ENCODE peak calls at places on chromosome 17, in five cellular contexts. X is tibial nerve, Z is cardiac fibroblast, P is Peyer's patch, A is uterus. D is an unnamed sample.

GRCh38 chr17:35170968-35171771 is 23.0 kb downstream of the SLC35G3 start:
- DNase-seq in A (no peak), X (no peak), P (no peak), Z (peak; percentile 43), D (no peak)

GRCh38 chr17:17082878-17083277 is 40.6 kb downstream of the MPRIP start:
- DNase-seq in A (no peak), Z (no peak), X (no peak), P (no peak), D (no peak)

GRCh38 chr17:34519286-34519685 is 60.1 kb upstream of the TMEM132E start:
- DNase-seq in A (no peak), Z (no peak), P (no peak), X (no peak), D (no peak)

GRCh38 chr17:19262650-19263620 is 25.8 kb downstream of the EPN2 start:
- DNase-seq in Z (peak; percentile 54), P (no peak), A (peak; percentile 56), X (no peak), D (no peak)

GRCh38 chr17:73747221-73748002 is 103.2 kb upstream of the SDK2 start:
- DNase-seq in P (no peak), Z (no peak), A (no peak), X (no peak), D (no peak)

GRCh38 chr17:77319211-77320031 is 178.7 kb downstream of the SEC14L1 start:
- DNase-seq in P (peak; percentile 90), A (peak; percentile 88), X (peak; percentile 84), Z (peak; percentile 85), D (peak; percentile 91)

GRCh38 chr17:17795296-17795695 is 41.5 kb downstream of the SREBF1 start:
- DNase-seq in A (no peak), P (no peak), Z (no peak), X (no peak), D (no peak)

GRCh38 chr17:2243953-2244352 is 59.6 kb downstream of the SMG6 start:
- DNase-seq in A (no peak), P (no peak), X (no peak), Z (no peak), D (no peak)

GRCh38 chr17:32515677-32516383 is 29.0 kb downstream of the CDK5R1 start:
- DNase-seq in Z (no peak), X (no peak), A (no peak), P (no peak), D (no peak)

GRCh38 chr17:12745481-12745880 is 43.8 kb upstream of the ARHGAP44 start:
- DNase-seq in A (no peak), Z (no peak), P (no peak), X (no peak), D (no peak)

GRCh38 chr17:49338883-49339282 is 23.2 kb downstream of the ZNF652 start:
- DNase-seq in Z (no peak), P (no peak), X (no peak), A (no peak), D (no peak)

GRCh38 chr17:75540923-75541503 is 15.5 kb downstream of the LLGL2 start:
- DNase-seq in Z (no peak), X (no peak), P (no peak), A (no peak), D (no peak)

GRCh38 chr17:46026045-46026814 is 27.2 kb downstream of the STH start:
- DNase-seq in A (no peak), X (peak; percentile 20), P (no peak), Z (no peak), D (no peak)

GRCh38 chr17:42429726-42430464 is 6.8 kb upstream of the CAVIN1 start:
- DNase-seq in A (no peak), P (no peak), Z (no peak), X (no peak), D (no peak)

GRCh38 chr17:77666881-77667395 is 291.6 kb upstream of the TNRC6C start:
- DNase-seq in P (no peak), Z (peak; percentile 5), X (no peak), A (no peak), D (no peak)

GRCh38 chr17:731943-732787 is at the start of gene TLCD3A:
- DNase-seq in Z (peak; percentile 74), P (peak; percentile 89), A (peak; percentile 66), X (peak; percentile 56), D (peak; percentile 90)

GRCh38 chr17:59652119-59652518 is 32.4 kb downstream of the CLTC start:
- DNase-seq in Z (peak; percentile 28), X (no peak), A (no peak), P (no peak), D (no peak)

GRCh38 chr17:10018461-10018891 is 113.4 kb upstream of the RCVRN start:
- DNase-seq in X (no peak), A (no peak), Z (no peak), P (no peak), D (no peak)

GRCh38 chr17:76196675-76197074 is 43.6 kb downstream of the RNF157 start:
- DNase-seq in Z (peak; percentile 38), X (peak; percentile 81), A (peak; percentile 22), P (no peak), D (no peak)

GRCh38 chr17:48215583-48216139 is 108.1 kb downstream of the SNX11 start:
- DNase-seq in X (no peak), Z (peak; percentile 51), A (no peak), P (peak; percentile 50), D (no peak)

GRCh38 chr17:35297666-35298065 is 54.8 kb downstream of the SLFN5 start:
- DNase-seq in A (no peak), X (no peak), P (no peak), Z (no peak), D (no peak)

GRCh38 chr17:41773190-41773588 is 13.3 kb downstream of the JUP start:
- DNase-seq in X (no peak), A (peak; percentile 69), Z (peak; percentile 84), P (peak; percentile 94), D (no peak)

GRCh38 chr17:31838641-31839225 is 20.3 kb downstream of the COPRS start:
- DNase-seq in A (no peak), P (no peak), Z (peak; percentile 40), X (no peak), D (no peak)

GRCh38 chr17:21209511-21210175 is 4.3 kb downstream of the TMEM11 start:
- DNase-seq in Z (no peak), P (peak; percentile 77), X (no peak), A (no peak), D (no peak)

GRCh38 chr17:57552114-57552601 is 192.9 kb downstream of the CCDC182 start:
- DNase-seq in A (peak; percentile 48), Z (peak; percentile 63), X (no peak), P (no peak), D (no peak)

GRCh38 chr17:42682400-42683384 is at the start of gene CNTNAP1:
- DNase-seq in Z (peak; percentile 86), X (no peak), A (peak; percentile 72), P (no peak), D (peak; percentile 90)

GRCh38 chr17:27240086-27240801 is 53.7 kb upstream of the WSB1 start:
- DNase-seq in P (no peak), A (no peak), Z (no peak), X (no peak), D (no peak)

GRCh38 chr17:14299261-14300093 is 1.4 kb upstream of the HS3ST3B1 start:
- DNase-seq in X (no peak), Z (peak; percentile 69), A (no peak), P (peak; percentile 64), D (peak; percentile 87)

GRCh38 chr17:79950711-79951110 is 85.0 kb downstream of the TBC1D16 start:
- DNase-seq in P (peak; percentile 46), A (no peak), X (no peak), Z (no peak), D (no peak)

DNA sequence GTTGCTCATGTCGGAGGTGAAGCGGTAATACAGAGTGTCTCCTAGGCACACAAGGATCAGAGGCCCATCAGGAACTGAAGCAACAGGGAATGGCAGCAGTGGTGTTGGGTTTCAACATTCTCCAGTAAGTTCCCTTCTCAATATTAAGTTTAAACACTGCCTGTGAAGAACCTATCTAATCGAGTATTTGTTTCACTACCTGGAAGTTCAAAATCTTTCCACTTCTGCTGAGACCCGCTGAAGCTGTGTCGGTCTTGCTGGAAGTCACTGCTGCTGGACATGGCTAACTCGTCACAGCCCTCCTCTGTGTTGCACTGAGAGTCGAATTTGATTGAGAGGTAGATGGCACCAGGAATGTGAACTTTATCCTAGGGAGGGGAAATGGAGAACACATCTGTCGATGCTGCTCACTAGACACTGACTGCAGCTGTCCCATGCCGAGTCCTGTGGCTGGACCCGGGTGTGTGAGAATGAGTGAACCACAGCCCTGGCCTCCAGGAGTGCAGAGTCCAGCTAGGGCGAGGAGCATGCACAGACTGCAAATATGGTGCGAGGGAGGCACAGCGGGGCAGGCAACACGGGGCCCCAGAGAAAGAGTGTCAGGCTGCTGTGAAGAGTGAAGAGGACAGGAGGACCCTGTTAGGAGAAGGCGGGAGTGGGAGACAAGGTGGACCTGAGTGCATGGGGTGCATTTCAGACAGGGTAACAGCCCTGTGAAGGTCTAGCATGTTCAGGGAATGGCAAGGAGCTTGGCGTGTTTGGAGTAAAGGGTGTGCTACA is 50.1 kb upstream of the ATP2A3 start:
- DNase-seq in A (no peak), P (peak; percentile 72), X (no peak), Z (no peak), D (no peak)
- TF ChIP-seq CTCF in A (no peak), P (no peak), X (no peak), Z (no peak), D (no peak)

GRCh38 chr17:43779145-43780125 is 658 bp upstream of the DUSP3 start:
- DNase-seq in X (peak; percentile 35), P (no peak), A (peak; percentile 54), Z (no peak), D (no peak)
- TF ChIP-seq CTCF in X (no peak), P (peak; percentile 19), A (peak; percentile 43), Z (peak; percentile 15), D (no peak)

GRCh38 chr17:58591455-58591854 is 77.0 kb upstream of the MTMR4 start:
- DNase-seq in P (no peak), A (no peak), Z (no peak), X (no peak), D (no peak)
- TF ChIP-seq CTCF in P (no peak), A (no peak), Z (peak; percentile 21), X (no peak), D (peak; percentile 25)

GRCh38 chr17:81391964-81392908 is 3.0 kb upstream of the BAHCC1 start:
- DNase-seq in P (peak; percentile 63), Z (peak; percentile 93), A (peak; percentile 73), X (no peak), D (no peak)

GRCh38 chr17:81394377-81394747 is 895 bp upstream of the BAHCC1 start:
- DNase-seq in A (no peak), P (no peak), X (no peak), Z (no peak), D (no peak)

GRCh38 chr17:81394831-81395599 is at the start of gene BAHCC1:
- DNase-seq in P (peak; percentile 100), Z (peak; percentile 100), X (peak; percentile 100), A (peak; percentile 100), D (peak; percentile 100)

GRCh38 chr17:81392909-81393654 is 2.2 kb upstream of the BAHCC1 start:
- DNase-seq in X (no peak), P (peak; percentile 62), A (no peak), Z (peak; percentile 36), D (no peak)

DNA sequence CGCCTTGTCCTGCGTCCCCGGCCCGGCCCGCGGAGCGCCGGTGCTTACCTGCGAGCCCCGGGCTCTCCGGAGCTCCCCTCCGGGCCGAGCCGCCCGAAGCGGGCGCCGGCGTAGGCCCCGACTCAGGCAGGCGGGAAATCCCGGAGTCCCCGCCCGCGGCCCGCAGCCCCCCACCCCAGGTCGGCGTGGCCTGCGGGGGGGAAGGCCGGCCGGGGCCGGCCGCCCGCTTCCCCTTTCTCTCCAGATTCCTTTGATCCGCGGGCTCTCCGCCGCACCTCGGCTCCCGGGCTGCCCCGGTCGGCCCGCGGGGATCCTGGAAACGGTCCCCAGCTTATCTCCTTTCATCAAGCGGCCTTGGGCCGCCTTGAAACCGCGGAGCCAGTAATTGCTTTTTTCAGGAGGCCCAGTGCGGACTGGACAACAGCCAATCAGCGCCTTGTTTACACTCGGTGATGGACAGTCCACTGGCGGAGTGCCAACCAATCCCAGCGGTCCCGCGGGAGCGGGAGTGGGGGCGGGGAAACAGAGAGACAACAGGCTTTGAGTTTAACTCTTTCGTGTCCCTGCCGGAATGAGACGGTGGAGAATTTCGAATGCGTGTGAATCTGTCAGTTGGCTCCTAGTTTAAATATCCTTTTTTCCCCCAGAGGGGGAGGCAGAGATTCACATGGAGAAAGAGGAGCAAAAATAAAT is 1.4 kb upstream of the BAHCC1 start:
- DNase-seq in P (peak; percentile 100), A (peak; percentile 100), X (peak; percentile 100), Z (peak; percentile 100), D (peak; percentile 100)
- TF ChIP-seq CTCF in P (no peak), A (peak; percentile 28), X (no peak), Z (no peak), D (peak; percentile 50)